ENCODE peak calls at places on chromosomes 16 and 17, in eight cellular contexts. V is SK-N-SH, H is Caco-2, G is AG09319, D is osteocyte, M is lower lobe of right lung, S is left ventricle myocardium inferior, N is pancreas. I is an unnamed sample.

GRCh38 chr17:81076097-81076754 is 41.3 kb downstream of the BAIAP2 start:
- DNase-seq in V (peak), H (no peak), G (no peak), D (no peak), M (no peak), S (no peak), N (no peak), I (peak)

GRCh38 chr17:66834426-66834918 is 445 bp upstream of the CACNG5 start:
- DNase-seq in V (no peak), H (no peak), G (no peak), D (no peak), M (no peak), S (no peak), N (no peak), I (no peak)

GRCh38 chr17:36127882-36128369 is 24.3 kb downstream of the CCL4 start:
- DNase-seq in V (no peak), H (no peak), G (no peak), D (no peak), M (no peak), S (no peak), N (no peak), I (no peak)

GRCh38 chr17:78294356-78294755 is 62.9 kb downstream of the TMEM235 start:
- DNase-seq in V (no peak), H (no peak), G (no peak), D (no peak), M (no peak), S (no peak), N (no peak), I (no peak)

GRCh38 chr17:21039839-21040575 is 2.8 kb downstream of the USP22 start:
- DNase-seq in V (peak), H (no peak), G (no peak), D (no peak), M (no peak), S (no peak), N (no peak), I (peak)

GRCh38 chr17:50137050-50137449 is 7.1 kb upstream of the SAMD14 start:
- DNase-seq in V (no peak), H (no peak), G (no peak), D (no peak), M (no peak), S (no peak), N (no peak), I (no peak)

GRCh38 chr17:50440838-50441829 is 15.1 kb downstream of the ACSF2 start:
- DNase-seq in V (no peak), H (peak), G (no peak), D (no peak), M (no peak), S (no peak), N (no peak), I (no peak)

GRCh38 chr17:19274893-19275292 is 37.7 kb downstream of the EPN2 start:
- DNase-seq in V (no peak), H (no peak), G (no peak), D (no peak), M (no peak), S (no peak), N (no peak), I (no peak)

GRCh38 chr16:27920391-27920891 is 143.1 kb downstream of the GSG1L start:
- DNase-seq in V (peak), H (peak), G (no peak), D (no peak), M (no peak), S (no peak), N (no peak), I (peak)

GRCh38 chr17:75681289-75681688 is 14.2 kb downstream of the SAP30BP start:
- DNase-seq in V (no peak), H (no peak), G (peak), D (no peak), M (no peak), S (no peak), N (no peak), I (no peak)

GRCh38 chr17:75680431-75680830 is 13.3 kb downstream of the SAP30BP start:
- DNase-seq in V (no peak), H (no peak), G (no peak), D (no peak), M (no peak), S (no peak), N (no peak), I (no peak)

GRCh38 chr17:75676461-75676860 is 9.3 kb downstream of the SAP30BP start:
- DNase-seq in V (no peak), H (no peak), G (no peak), D (no peak), M (no peak), S (no peak), N (no peak), I (no peak)

GRCh38 chr17:75683467-75684041 is 16.4 kb downstream of the SAP30BP start:
- DNase-seq in V (no peak), H (peak), G (no peak), D (no peak), M (no peak), S (no peak), N (no peak), I (no peak)

GRCh38 chr17:75679706-75680201 is 12.6 kb downstream of the SAP30BP start:
- DNase-seq in V (no peak), H (peak), G (no peak), D (no peak), M (peak), S (no peak), N (no peak), I (no peak)
- TF ChIP-seq CTCF in V (peak), H (peak), G (peak), D (peak), M (peak), S (peak), N (no peak), I (no peak)

GRCh38 chr17:42554250-42555121 is 1.8 kb downstream of the HSD17B1 start:
- DNase-seq in V (peak), H (peak), G (no peak), D (peak), M (peak), S (peak), N (peak), I (peak)

GRCh38 chr17:42548993-42549755 is 3.5 kb upstream of the HSD17B1 start:
- DNase-seq in V (no peak), H (no peak), G (no peak), D (no peak), M (no peak), S (no peak), N (no peak), I (no peak)

GRCh38 chr17:42555122-42555622 is 2.4 kb downstream of the HSD17B1 start:
- DNase-seq in V (no peak), H (no peak), G (no peak), D (no peak), M (no peak), S (no peak), N (no peak), I (no peak)

GRCh38 chr17:42553866-42554249 is 1.1 kb downstream of the HSD17B1 start:
- DNase-seq in V (peak), H (no peak), G (no peak), D (no peak), M (no peak), S (no peak), N (peak), I (no peak)

DNA sequence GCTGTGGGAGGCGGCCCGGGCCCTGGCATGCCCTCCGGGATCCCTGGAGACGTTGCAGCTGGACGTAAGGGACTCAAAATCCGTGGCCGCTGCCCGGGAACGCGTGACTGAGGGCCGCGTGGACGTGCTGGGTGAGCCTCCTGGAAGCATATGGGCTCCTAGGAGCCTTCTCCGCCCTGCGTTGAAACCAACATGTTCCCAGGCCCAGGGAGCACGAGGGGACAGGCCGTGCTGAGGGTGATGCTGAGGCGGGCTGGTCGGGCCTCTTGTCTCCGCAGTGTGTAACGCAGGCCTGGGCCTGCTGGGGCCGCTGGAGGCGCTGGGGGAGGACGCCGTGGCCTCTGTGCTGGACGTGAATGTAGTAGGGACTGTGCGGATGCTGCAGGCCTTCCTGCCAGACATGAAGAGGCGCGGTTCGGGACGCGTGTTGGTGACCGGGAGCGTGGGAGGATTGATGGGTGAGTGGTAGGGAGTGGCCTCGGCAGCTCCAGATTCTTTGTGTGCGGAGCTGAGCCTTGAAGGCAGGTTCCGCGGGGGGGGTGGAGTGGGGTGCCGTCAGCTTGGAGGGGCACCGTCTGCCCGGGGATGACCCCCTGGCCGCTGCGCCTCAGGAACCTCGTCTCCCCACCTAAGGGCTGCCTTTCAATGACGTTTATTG is 567 bp downstream of the HSD17B1 start:
- DNase-seq in V (peak), H (no peak), G (no peak), D (no peak), M (no peak), S (no peak), N (no peak), I (no peak)
- TF ChIP-seq CTCF in V (peak), H (no peak), G (no peak), D (no peak), M (no peak), S (peak), N (no peak), I (no peak)

DNA sequence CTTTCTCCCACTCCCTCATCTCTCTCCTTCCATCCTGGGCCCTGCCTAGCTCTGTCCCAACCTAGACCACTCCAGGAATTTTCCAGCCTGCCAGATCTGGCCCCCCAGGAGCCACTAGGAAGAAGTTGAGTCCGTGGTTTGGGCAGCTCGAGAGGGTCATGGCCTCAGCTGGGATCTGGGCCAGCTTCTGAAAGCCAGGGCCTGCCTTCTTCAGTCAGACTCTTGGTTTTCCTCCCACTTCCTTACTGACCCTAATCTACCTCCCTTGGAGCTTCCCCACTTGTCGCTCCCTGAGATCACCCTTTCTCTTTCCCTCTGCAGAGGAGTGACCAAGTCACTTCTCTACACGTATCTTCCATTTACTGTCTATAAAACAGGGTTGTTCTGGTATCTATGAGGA is 6.4 kb upstream of the LLGL1 start:
- DNase-seq in V (no peak), H (no peak), G (no peak), D (no peak), M (no peak), S (peak), N (no peak), I (no peak)
- TF ChIP-seq CTCF in V (no peak), H (no peak), G (no peak), D (no peak), M (no peak), S (no peak), N (no peak), I (no peak)

DNA sequence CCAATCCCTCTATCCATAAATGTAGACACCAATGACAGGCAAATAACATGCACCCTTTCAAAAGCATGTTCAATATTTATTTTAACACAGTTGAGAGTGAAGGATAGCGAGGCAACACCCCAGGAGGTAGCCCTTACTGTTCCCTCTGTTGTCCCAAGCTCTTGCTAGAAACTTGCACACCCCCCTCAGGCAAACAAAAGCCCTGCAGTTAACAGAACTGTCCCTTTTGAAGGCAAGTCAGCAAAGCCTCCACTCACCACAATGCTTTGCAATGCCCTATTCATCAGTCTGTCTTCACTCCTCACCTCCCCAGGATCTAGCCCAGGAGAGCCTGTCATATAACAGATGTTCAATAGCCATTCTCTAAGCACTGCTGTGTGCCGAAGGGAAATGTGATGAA is 3.5 kb upstream of the CNEP1R1 start:
- DNase-seq in V (no peak), H (peak), G (no peak), D (no peak), M (no peak), S (no peak), N (no peak), I (peak)
- TF ChIP-seq CTCF in V (no peak), H (no peak), G (no peak), D (peak), M (no peak), S (no peak), N (no peak), I (peak)

GRCh38 chr16:19898924-19899604 is 14.4 kb upstream of the GPRC5B start:
- DNase-seq in V (peak), H (peak), G (no peak), D (no peak), M (no peak), S (no peak), N (peak), I (peak)

GRCh38 chr16:19899605-19899955 is 14.9 kb upstream of the GPRC5B start:
- DNase-seq in V (no peak), H (no peak), G (no peak), D (no peak), M (no peak), S (no peak), N (no peak), I (no peak)

GRCh38 chr16:19898166-19898565 is 13.5 kb upstream of the GPRC5B start:
- DNase-seq in V (no peak), H (no peak), G (no peak), D (no peak), M (no peak), S (no peak), N (no peak), I (no peak)

GRCh38 chr16:19901164-19901563 is 16.5 kb upstream of the GPRC5B start:
- DNase-seq in V (no peak), H (no peak), G (no peak), D (no peak), M (no peak), S (no peak), N (no peak), I (no peak)

DNA sequence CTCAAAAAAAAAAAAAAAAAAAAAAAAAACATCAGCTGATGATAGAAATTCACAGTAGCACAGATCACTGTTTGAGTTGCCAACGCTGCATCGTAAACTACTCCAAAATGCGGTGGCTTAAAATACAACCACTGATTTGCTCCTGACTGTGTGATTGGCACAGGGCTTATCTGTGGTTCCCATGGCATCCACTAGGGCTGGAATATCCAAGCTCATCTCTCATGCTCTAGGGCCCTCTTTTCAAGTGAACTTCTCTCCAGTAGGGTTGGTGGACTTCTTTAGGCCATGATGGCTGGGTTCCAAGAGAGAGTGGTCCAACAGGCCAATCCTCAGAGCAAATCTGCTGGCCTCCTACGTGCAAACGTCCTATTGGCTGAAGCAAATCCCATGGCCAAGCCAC is 15.9 kb upstream of the GPRC5B start:
- DNase-seq in V (no peak), H (no peak), G (no peak), D (no peak), M (no peak), S (no peak), N (no peak), I (no peak)
- TF ChIP-seq CTCF in V (no peak), H (no peak), G (no peak), D (no peak), M (no peak), S (no peak), N (no peak), I (peak)

GRCh38 chr16:67264277-67264676 is 15.1 kb upstream of the PLEKHG4 start:
- DNase-seq in V (no peak), H (no peak), G (no peak), D (no peak), M (peak), S (no peak), N (no peak), I (no peak)
- TF ChIP-seq CTCF in V (peak), H (no peak), G (no peak), D (no peak), M (no peak), S (no peak), N (no peak), I (peak)

DNA sequence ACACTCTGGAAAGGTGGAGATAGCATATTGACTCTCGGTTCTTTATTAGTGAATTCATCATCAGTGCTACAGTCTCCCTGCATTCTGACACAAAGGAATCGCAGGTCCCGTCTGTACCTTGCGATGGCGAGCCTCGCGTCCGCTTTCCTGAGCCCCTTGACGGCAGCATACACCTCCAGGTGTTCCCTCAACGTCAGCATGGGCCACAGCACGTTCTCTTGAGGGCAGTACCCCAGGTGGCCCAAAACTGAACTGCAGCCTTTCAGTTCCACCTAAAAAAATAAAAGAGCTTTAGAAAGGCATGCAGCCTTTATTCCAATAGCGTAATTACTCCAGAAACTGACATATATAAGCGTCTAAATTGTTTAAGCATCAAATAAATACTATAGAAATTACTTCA is 24.2 kb upstream of the ABCA9 start:
- DNase-seq in V (peak), H (peak), G (no peak), D (no peak), M (no peak), S (no peak), N (no peak), I (peak)
- TF ChIP-seq CTCF in V (peak), H (peak), G (peak), D (peak), M (peak), S (peak), N (no peak), I (peak)

GRCh38 chr17:41583137-41584127 is 3.3 kb downstream of the KRT14 start:
- DNase-seq in V (no peak), H (no peak), G (no peak), D (no peak), M (no peak), S (no peak), N (peak), I (no peak)
- TF ChIP-seq CTCF in V (no peak), H (no peak), G (no peak), D (no peak), M (no peak), S (no peak), N (no peak), I (no peak)

I was measured in WERI-Rb-1.